ENCODE peak calls at places on chromosomes 1 and 21, in eight cellular contexts. One of them, this sample, is unnamed. For H3K4me1, the result is how much of the 10 kb centered on the place peaks cover.

GRCh38 chr1:111219466-111220286 is 7.8 kb upstream of the CHI3L2 start:
- DNase-seq in adrenal gland: no peak
- DNase-seq in cardiac muscle cell: peak
- DNase-seq in tibial nerve: no peak
- DNase-seq in BE2C: no peak
- DNase-seq in thoracic aorta: no peak
- DNase-seq in upper lobe of right lung: no peak
- DNase-seq in IMR-90: no peak
- DNase-seq in this sample: peak

GRCh38 chr21:26843912-26844257 is 1.3 kb downstream of the ADAMTS1 start:
- DNase-seq in adrenal gland: no peak
- DNase-seq in cardiac muscle cell: peak
- DNase-seq in tibial nerve: no peak
- DNase-seq in BE2C: no peak
- DNase-seq in thoracic aorta: no peak
- DNase-seq in upper lobe of right lung: no peak
- DNase-seq in IMR-90: peak
- DNase-seq in this sample: no peak

GRCh38 chr1:96234299-96234698 is 487.3 kb upstream of the PTBP2 start:
- DNase-seq in adrenal gland: peak
- DNase-seq in cardiac muscle cell: peak
- DNase-seq in tibial nerve: peak
- DNase-seq in BE2C: peak
- DNase-seq in thoracic aorta: no peak
- DNase-seq in upper lobe of right lung: peak
- DNase-seq in IMR-90: peak
- DNase-seq in this sample: no peak

GRCh38 chr1:159008744-159009188 is 941 bp upstream of the IFI16 start:
- DNase-seq in adrenal gland: no peak
- DNase-seq in cardiac muscle cell: peak
- DNase-seq in tibial nerve: no peak
- DNase-seq in BE2C: no peak
- DNase-seq in thoracic aorta: no peak
- DNase-seq in upper lobe of right lung: no peak
- DNase-seq in IMR-90: peak
- DNase-seq in this sample: peak

GRCh38 chr1:156964431-156964830 is 44.0 kb downstream of the LRRC71 start:
- DNase-seq in adrenal gland: no peak
- DNase-seq in cardiac muscle cell: no peak
- DNase-seq in tibial nerve: no peak
- DNase-seq in BE2C: no peak
- DNase-seq in thoracic aorta: no peak
- DNase-seq in upper lobe of right lung: no peak
- DNase-seq in IMR-90: peak
- DNase-seq in this sample: no peak

GRCh38 chr1:34736711-34737110 is 18.1 kb upstream of the GJB5 start:
- DNase-seq in adrenal gland: no peak
- DNase-seq in cardiac muscle cell: no peak
- DNase-seq in tibial nerve: no peak
- DNase-seq in BE2C: no peak
- DNase-seq in thoracic aorta: no peak
- DNase-seq in upper lobe of right lung: no peak
- DNase-seq in IMR-90: no peak
- DNase-seq in this sample: no peak

GRCh38 chr1:27588256-27589232 is 15.4 kb downstream of the AHDC1 start:
- DNase-seq in adrenal gland: no peak
- DNase-seq in cardiac muscle cell: peak
- DNase-seq in tibial nerve: no peak
- DNase-seq in BE2C: no peak
- DNase-seq in thoracic aorta: no peak
- DNase-seq in upper lobe of right lung: no peak
- DNase-seq in IMR-90: peak
- DNase-seq in this sample: no peak

GRCh38 chr1:22056921-22057320 is 4.4 kb downstream of the CDC42 start:
- DNase-seq in adrenal gland: no peak
- DNase-seq in cardiac muscle cell: no peak
- DNase-seq in tibial nerve: no peak
- DNase-seq in BE2C: no peak
- DNase-seq in thoracic aorta: no peak
- DNase-seq in upper lobe of right lung: no peak
- DNase-seq in IMR-90: no peak
- DNase-seq in this sample: no peak

GRCh38 chr1:36089393-36090121 is 865 bp downstream of the ADPRS start:
- DNase-seq in adrenal gland: peak
- DNase-seq in cardiac muscle cell: peak
- DNase-seq in tibial nerve: no peak
- DNase-seq in BE2C: no peak
- DNase-seq in thoracic aorta: no peak
- DNase-seq in upper lobe of right lung: peak
- DNase-seq in IMR-90: peak
- DNase-seq in this sample: no peak

GRCh38 chr1:245062906-245063305 is 91.9 kb upstream of the KIF26B start:
- DNase-seq in adrenal gland: no peak
- DNase-seq in cardiac muscle cell: no peak
- DNase-seq in tibial nerve: no peak
- DNase-seq in BE2C: no peak
- DNase-seq in thoracic aorta: no peak
- DNase-seq in upper lobe of right lung: no peak
- DNase-seq in IMR-90: no peak
- DNase-seq in this sample: no peak

GRCh38 chr1:158471920-158472319 is at the start of gene OR10R2:
- DNase-seq in adrenal gland: no peak
- DNase-seq in cardiac muscle cell: no peak
- DNase-seq in tibial nerve: no peak
- DNase-seq in BE2C: no peak
- DNase-seq in thoracic aorta: no peak
- DNase-seq in upper lobe of right lung: no peak
- DNase-seq in IMR-90: no peak
- DNase-seq in this sample: no peak

GRCh38 chr1:79293611-79294010 is 287.1 kb upstream of the ADGRL4 start:
- DNase-seq in adrenal gland: no peak
- DNase-seq in cardiac muscle cell: peak
- DNase-seq in tibial nerve: no peak
- DNase-seq in BE2C: no peak
- DNase-seq in thoracic aorta: no peak
- DNase-seq in upper lobe of right lung: no peak
- DNase-seq in IMR-90: peak
- DNase-seq in this sample: no peak

GRCh38 chr1:10508511-10508951 is 33.8 kb downstream of the PEX14 start:
- DNase-seq in adrenal gland: no peak
- DNase-seq in cardiac muscle cell: no peak
- DNase-seq in tibial nerve: no peak
- DNase-seq in BE2C: peak
- DNase-seq in thoracic aorta: no peak
- DNase-seq in upper lobe of right lung: no peak
- DNase-seq in IMR-90: peak
- DNase-seq in this sample: no peak

GRCh38 chr1:112693821-112694220 is 13.1 kb downstream of the RHOC start:
- DNase-seq in adrenal gland: no peak
- DNase-seq in cardiac muscle cell: no peak
- DNase-seq in tibial nerve: no peak
- DNase-seq in BE2C: no peak
- DNase-seq in thoracic aorta: no peak
- DNase-seq in upper lobe of right lung: no peak
- DNase-seq in IMR-90: no peak
- DNase-seq in this sample: no peak

GRCh38 chr1:174883361-174883760 is 116.4 kb upstream of the CACYBP start:
- DNase-seq in adrenal gland: no peak
- DNase-seq in cardiac muscle cell: peak
- DNase-seq in tibial nerve: no peak
- DNase-seq in BE2C: no peak
- DNase-seq in thoracic aorta: no peak
- DNase-seq in upper lobe of right lung: no peak
- DNase-seq in IMR-90: peak
- DNase-seq in this sample: no peak

DNA sequence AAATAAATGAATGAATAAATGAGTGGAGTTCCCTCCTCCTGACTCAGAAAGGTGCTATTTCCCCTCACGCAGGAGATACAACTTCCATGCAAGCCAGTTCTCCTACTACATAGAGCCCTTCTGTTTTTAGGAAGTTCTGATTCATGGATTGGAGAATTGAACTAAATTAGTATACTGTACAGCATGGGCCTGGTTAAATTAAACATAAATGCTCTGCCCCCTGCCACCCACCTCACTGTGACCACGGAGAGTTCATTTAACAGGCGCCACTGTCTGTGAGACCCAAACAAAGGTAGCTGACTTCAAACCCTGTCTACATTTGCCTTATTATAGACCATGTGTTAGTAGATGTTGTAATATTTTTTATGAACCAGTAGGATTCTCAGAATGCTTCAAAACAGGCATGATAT is 9.1 kb upstream of the IRF2BP2 start:
- DNase-seq in adrenal gland: no peak
- DNase-seq in cardiac muscle cell: peak
- DNase-seq in tibial nerve: no peak
- DNase-seq in BE2C: no peak
- DNase-seq in thoracic aorta: no peak
- DNase-seq in upper lobe of right lung: no peak
- DNase-seq in IMR-90: peak
- DNase-seq in this sample: no peak
- H3K4me1 ChIP-seq in adrenal gland: under half
- H3K4me1 ChIP-seq in cardiac muscle cell: under half
- H3K4me1 ChIP-seq in tibial nerve: half or more
- H3K4me1 ChIP-seq in BE2C: under half
- H3K4me1 ChIP-seq in thoracic aorta: half or more
- H3K4me1 ChIP-seq in upper lobe of right lung: half or more
- H3K4me1 ChIP-seq in IMR-90: under half
- H3K4me1 ChIP-seq in this sample: under half

DNA sequence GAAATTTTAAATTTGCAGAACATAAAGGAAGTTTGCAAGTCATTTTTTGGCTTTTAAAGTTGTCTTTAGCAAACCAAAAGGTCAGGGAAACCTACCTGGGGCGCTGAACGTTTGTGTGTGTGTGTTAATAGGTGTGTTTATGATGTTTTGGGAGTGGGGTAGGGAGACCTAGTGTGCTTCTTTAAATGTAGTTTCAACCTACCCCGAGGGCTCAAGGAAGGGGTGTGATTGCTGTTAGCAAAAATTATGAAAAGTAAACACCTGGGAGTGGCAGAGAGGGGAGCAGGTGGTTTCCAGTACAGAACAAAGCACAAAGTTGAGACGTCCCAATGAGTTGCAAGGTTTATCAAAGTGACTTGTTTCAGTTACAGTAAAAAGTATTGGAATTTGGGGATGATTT is 58.7 kb upstream of the WDR26 start:
- DNase-seq in adrenal gland: no peak
- DNase-seq in cardiac muscle cell: no peak
- DNase-seq in tibial nerve: no peak
- DNase-seq in BE2C: no peak
- DNase-seq in thoracic aorta: no peak
- DNase-seq in upper lobe of right lung: no peak
- DNase-seq in IMR-90: no peak
- DNase-seq in this sample: no peak
- H3K4me3 ChIP-seq in adrenal gland: no peak
- H3K4me3 ChIP-seq in cardiac muscle cell: no peak
- H3K4me3 ChIP-seq in tibial nerve: no peak
- H3K4me3 ChIP-seq in BE2C: no peak
- H3K4me3 ChIP-seq in thoracic aorta: no peak
- H3K4me3 ChIP-seq in upper lobe of right lung: no peak
- H3K4me3 ChIP-seq in IMR-90: no peak
- H3K4me3 ChIP-seq in this sample: no peak

GRCh38 chr1:155001688-155002474 is 721 bp upstream of the ZBTB7B start:
- DNase-seq in adrenal gland: peak
- DNase-seq in cardiac muscle cell: peak
- DNase-seq in tibial nerve: peak
- DNase-seq in BE2C: peak
- DNase-seq in thoracic aorta: peak
- DNase-seq in upper lobe of right lung: peak
- DNase-seq in IMR-90: peak
- DNase-seq in this sample: peak
- H3K4me1 ChIP-seq in adrenal gland: under half
- H3K4me1 ChIP-seq in cardiac muscle cell: under half
- H3K4me1 ChIP-seq in tibial nerve: half or more
- H3K4me1 ChIP-seq in BE2C: under half
- H3K4me1 ChIP-seq in thoracic aorta: under half
- H3K4me1 ChIP-seq in upper lobe of right lung: under half
- H3K4me1 ChIP-seq in IMR-90: under half
- H3K4me1 ChIP-seq in this sample: half or more

DNA sequence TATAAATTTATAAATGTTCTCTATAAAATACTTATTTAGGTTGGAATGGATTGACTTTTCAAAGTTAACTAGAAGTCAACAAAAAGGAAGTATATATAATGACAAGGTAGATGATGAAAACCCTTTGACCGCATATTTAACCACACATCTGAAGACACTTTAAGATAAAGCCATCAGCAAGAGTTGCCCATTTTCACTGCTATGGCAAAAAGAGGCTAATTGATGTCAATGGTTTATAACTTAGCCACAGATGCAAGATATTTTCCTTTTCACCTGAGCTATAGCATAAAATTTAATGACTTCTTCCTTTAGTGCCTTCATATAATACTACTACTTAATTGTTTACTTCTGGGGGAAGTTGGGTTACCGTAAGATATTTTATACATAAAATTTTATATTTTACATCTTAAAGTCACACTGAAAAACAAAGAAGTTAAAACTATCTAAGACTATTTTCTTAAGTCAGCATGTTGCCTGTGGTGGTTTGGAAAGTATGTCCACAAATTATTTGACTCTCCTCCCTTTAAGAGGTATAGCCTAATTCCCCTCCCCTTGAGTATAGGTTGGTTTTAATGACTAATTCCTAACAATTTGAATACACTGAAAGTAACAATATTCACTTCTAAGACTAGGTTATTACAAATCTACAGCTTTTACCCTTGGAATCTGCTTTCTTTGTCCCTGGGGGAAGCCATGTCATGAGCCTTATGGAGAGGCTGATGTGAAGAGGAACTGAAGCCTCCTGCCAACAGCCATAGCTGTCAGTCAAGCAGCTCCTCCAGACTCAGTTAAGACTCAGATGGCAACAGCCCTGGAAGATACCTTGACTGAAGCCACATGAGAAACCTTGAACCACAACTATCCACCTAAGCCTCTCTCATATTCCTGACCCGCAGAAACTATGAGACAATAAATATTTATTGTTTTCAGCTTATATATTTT is 40.3 kb upstream of the LRRC8B start:
- DNase-seq in adrenal gland: no peak
- DNase-seq in cardiac muscle cell: no peak
- DNase-seq in tibial nerve: no peak
- DNase-seq in BE2C: no peak
- DNase-seq in thoracic aorta: no peak
- DNase-seq in upper lobe of right lung: no peak
- DNase-seq in IMR-90: no peak
- DNase-seq in this sample: no peak
- H3K4me3 ChIP-seq in adrenal gland: no peak
- H3K4me3 ChIP-seq in cardiac muscle cell: no peak
- H3K4me3 ChIP-seq in tibial nerve: no peak
- H3K4me3 ChIP-seq in BE2C: no peak
- H3K4me3 ChIP-seq in thoracic aorta: no peak
- H3K4me3 ChIP-seq in upper lobe of right lung: no peak
- H3K4me3 ChIP-seq in IMR-90: no peak
- H3K4me3 ChIP-seq in this sample: no peak

GRCh38 chr1:8525291-8526275 is 207.7 kb downstream of the SLC45A1 start:
- DNase-seq in adrenal gland: peak
- DNase-seq in cardiac muscle cell: peak
- DNase-seq in tibial nerve: peak
- DNase-seq in BE2C: peak
- DNase-seq in thoracic aorta: peak
- DNase-seq in upper lobe of right lung: peak
- DNase-seq in IMR-90: peak
- DNase-seq in this sample: peak
- H3K4me1 ChIP-seq in adrenal gland: under half
- H3K4me1 ChIP-seq in cardiac muscle cell: under half
- H3K4me1 ChIP-seq in tibial nerve: half or more
- H3K4me1 ChIP-seq in BE2C: under half
- H3K4me1 ChIP-seq in thoracic aorta: under half
- H3K4me1 ChIP-seq in upper lobe of right lung: under half
- H3K4me1 ChIP-seq in IMR-90: under half
- H3K4me1 ChIP-seq in this sample: under half

GRCh38 chr1:94286864-94287437 is 49.6 kb upstream of the ARHGAP29 start:
- DNase-seq in adrenal gland: no peak
- DNase-seq in cardiac muscle cell: no peak
- DNase-seq in tibial nerve: no peak
- DNase-seq in BE2C: no peak
- DNase-seq in thoracic aorta: no peak
- DNase-seq in upper lobe of right lung: no peak
- DNase-seq in IMR-90: no peak
- DNase-seq in this sample: no peak
- H3K4me3 ChIP-seq in adrenal gland: no peak
- H3K4me3 ChIP-seq in cardiac muscle cell: no peak
- H3K4me3 ChIP-seq in tibial nerve: no peak
- H3K4me3 ChIP-seq in BE2C: no peak
- H3K4me3 ChIP-seq in thoracic aorta: no peak
- H3K4me3 ChIP-seq in upper lobe of right lung: no peak
- H3K4me3 ChIP-seq in IMR-90: no peak
- H3K4me3 ChIP-seq in this sample: no peak

This sample was measured in CD8-positive, alpha-beta T cell.